ENCODE peak calls at places on chromosomes 4 and X, in eight cellular contexts. Z, V, I, W, U, Y, Q and T are unnamed samples.

GRCh38 chrX:105190252-105190853 is 30.1 kb downstream of the TEX13A start:
- DNase-seq in Z (peak; percentile 32), V (no peak), I (no peak), W (no peak), U (peak; percentile 16), Y (no peak), Q (peak; percentile 19), T (no peak)

GRCh38 chr4:122221322-122221721 is 69.2 kb downstream of the BLTP1 start:
- DNase-seq in Z (no peak), V (no peak), I (no peak), W (no peak), U (no peak), Y (no peak), Q (no peak), T (no peak)

GRCh38 chr4:15864771-15865566 is 73.6 kb downstream of the FGFBP1 start:
- DNase-seq in Z (no peak), V (no peak), I (no peak), W (no peak), U (no peak), Y (no peak), Q (no peak), T (no peak)

GRCh38 chr4:180923476-180923875 is 1319.7 kb upstream of the TENM3 start:
- DNase-seq in Z (peak; percentile 1), V (no peak), I (no peak), W (no peak), U (peak; percentile 80), Y (no peak), Q (no peak), T (no peak)

GRCh38 chr4:40875507-40876150 is 125.9 kb downstream of the NSUN7 start:
- DNase-seq in Z (no peak), V (no peak), I (no peak), W (no peak), U (no peak), Y (no peak), Q (no peak), T (no peak)

GRCh38 chr4:172202480-172203076 is 389.4 kb downstream of the GALNTL6 start:
- DNase-seq in Z (peak; percentile 55), V (no peak), I (no peak), W (no peak), U (peak; percentile 8), Y (no peak), Q (no peak), T (no peak)

GRCh38 chr4:56828784-56829535 is 7.5 kb upstream of the SPINK2 start:
- DNase-seq in Z (no peak), V (no peak), I (no peak), W (no peak), U (peak; percentile 23), Y (no peak), Q (no peak), T (no peak)

GRCh38 chrX:40651620-40652223 is 4.4 kb upstream of the CXorf38 start:
- DNase-seq in Z (peak; percentile 58), V (peak; percentile 39), I (no peak), W (peak; percentile 62), U (no peak), Y (peak; percentile 25), Q (peak; percentile 79), T (peak; percentile 1)

GRCh38 chr4:118173126-118173525 is 138.8 kb downstream of the NDST3 start:
- DNase-seq in Z (peak; percentile 47), V (no peak), I (no peak), W (no peak), U (no peak), Y (no peak), Q (no peak), T (no peak)

GRCh38 chr4:102794999-102795398 is 32.4 kb downstream of the UBE2D3 start:
- DNase-seq in Z (no peak), V (no peak), I (no peak), W (no peak), U (no peak), Y (no peak), Q (no peak), T (no peak)

GRCh38 chrX:71178908-71179307 is 34.3 kb downstream of the NLGN3 start:
- DNase-seq in Z (peak; percentile 68), V (no peak), I (peak; percentile 34), W (no peak), U (peak; percentile 18), Y (peak; percentile 11), Q (peak; percentile 53), T (no peak)

GRCh38 chrX:69603566-69604194 is 12.2 kb upstream of the EDA start:
- DNase-seq in Z (peak; percentile 1), V (no peak), I (no peak), W (no peak), U (no peak), Y (no peak), Q (no peak), T (no peak)

GRCh38 chrX:105765691-105766090 is 56.6 kb upstream of the NRK start:
- DNase-seq in Z (peak; percentile 7), V (no peak), I (no peak), W (no peak), U (no peak), Y (no peak), Q (no peak), T (no peak)

GRCh38 chrX:100649550-100650356 is 5.8 kb downstream of the SRPX2 start:
- DNase-seq in Z (peak; percentile 97), V (no peak), I (peak; percentile 67), W (peak; percentile 75), U (peak; percentile 53), Y (no peak), Q (no peak), T (no peak)

GRCh38 chr4:150849016-150849415 is 166.1 kb downstream of the LRBA start:
- DNase-seq in Z (no peak), V (no peak), I (no peak), W (no peak), U (no peak), Y (no peak), Q (no peak), T (no peak)

GRCh38 chrX:103063191-103063845 is 653 bp downstream of the BEX1 start:
- DNase-seq in Z (peak; percentile 13), V (no peak), I (no peak), W (no peak), U (no peak), Y (peak; percentile 36), Q (peak; percentile 9), T (no peak)

GRCh38 chr4:47945930-47946726 is 31.7 kb upstream of the NFXL1 start:
- DNase-seq in Z (no peak), V (no peak), I (no peak), W (no peak), U (no peak), Y (no peak), Q (no peak), T (no peak)

GRCh38 chrX:133468081-133468480 is 52.8 kb upstream of the GPC4 start:
- DNase-seq in Z (no peak), V (no peak), I (no peak), W (no peak), U (no peak), Y (no peak), Q (no peak), T (no peak)